ENCODE peak calls at places on chromosomes 1 and 21, in five cellular contexts. B is HepG2, C is K562, Z is HCT116, L is H1. O is an unnamed sample.

GRCh38 chr1:184634296-184634695 is 120.4 kb downstream of the EDEM3 start:
- DNase-seq in Z (no peak), C (no peak), L (no peak), B (no peak), O (peak; percentile 42)

GRCh38 chr1:25055045-25055780 is 125.1 kb upstream of the RUNX3 start:
- DNase-seq in B (no peak), Z (no peak), C (no peak), L (no peak), O (no peak)

GRCh38 chr1:231958448-231958847 is 331.9 kb downstream of the DISC1 start:
- DNase-seq in Z (no peak), B (no peak), L (no peak), C (no peak), O (no peak)

GRCh38 chr1:16386454-16387113 is 19.5 kb downstream of the SZRD1 start:
- DNase-seq in L (no peak), C (no peak), B (peak; percentile 29), Z (no peak), O (no peak)

GRCh38 chr1:172399369-172400072 is 21.0 kb upstream of the C1orf105 start:
- DNase-seq in L (no peak), B (peak; percentile 78), Z (peak; percentile 58), C (peak; percentile 22), O (peak; percentile 22)

GRCh38 chr1:230834292-230834691 is 34.0 kb downstream of the C1orf198 start:
- DNase-seq in L (peak; percentile 19), C (no peak), B (no peak), Z (no peak), O (no peak)

GRCh38 chr1:17550684-17551584 is 11.4 kb downstream of the ARHGEF10L start:
- DNase-seq in C (no peak), B (no peak), L (no peak), Z (no peak), O (peak; percentile 88)

GRCh38 chr1:182357177-182357576 is 34.4 kb downstream of the GLUL start:
- DNase-seq in B (no peak), L (no peak), C (no peak), Z (no peak), O (no peak)

GRCh38 chr1:67753776-67754525 is 69.0 kb downstream of the GADD45A start:
- DNase-seq in L (no peak), B (no peak), Z (peak; percentile 71), C (no peak), O (no peak)

GRCh38 chr1:24790490-24790889 is 45.2 kb downstream of the CLIC4 start:
- DNase-seq in L (no peak), B (no peak), C (no peak), Z (no peak), O (no peak)

GRCh38 chr1:78691995-78692747 is 42.5 kb downstream of the IFI44 start:
- DNase-seq in C (no peak), Z (no peak), L (no peak), B (no peak), O (no peak)

GRCh38 chr1:152533327-152533938 is 19.2 kb downstream of the CRCT1 start:
- DNase-seq in Z (peak; percentile 56), L (peak; percentile 62), C (peak; percentile 39), B (peak; percentile 48), O (peak; percentile 89)

GRCh38 chr1:5832916-5833895 is 159.0 kb downstream of the NPHP4 start:
- DNase-seq in B (no peak), C (no peak), Z (no peak), L (no peak), O (no peak)

GRCh38 chr1:228268891-228269285 is 61.0 kb downstream of the OBSCN start:
- DNase-seq in B (no peak), L (peak; percentile 43), Z (no peak), C (no peak), O (no peak)

GRCh38 chr1:42315500-42315899 is 19.5 kb downstream of the FOXJ3 start:
- DNase-seq in B (peak; percentile 56), Z (no peak), L (no peak), C (no peak), O (no peak)

GRCh38 chr1:16239972-16240491 is 3.0 kb upstream of the CPLANE2 start:
- DNase-seq in C (no peak), B (no peak), Z (no peak), L (no peak), O (no peak)

GRCh38 chr21:37799193-37800121 is 116.8 kb downstream of the KCNJ6 start:
- DNase-seq in Z (no peak), B (no peak), L (no peak), C (no peak), O (no peak)

GRCh38 chr1:13921190-13921589 is 221.2 kb downstream of the PRDM2 start:
- DNase-seq in C (no peak), L (no peak), B (no peak), Z (no peak), O (no peak)

GRCh38 chr1:15704526-15705183 is 20.5 kb downstream of the PLEKHM2 start:
- DNase-seq in B (no peak), Z (no peak), C (no peak), L (no peak), O (no peak)

GRCh38 chr21:21200939-21201610 is 202.9 kb downstream of the NCAM2 start:
- DNase-seq in C (no peak), L (no peak), Z (no peak), B (no peak), O (no peak)

GRCh38 chr1:177820213-177820612 is 149.6 kb downstream of the SEC16B start:
- DNase-seq in B (no peak), L (no peak), Z (no peak), C (no peak), O (no peak)

GRCh38 chr1:177824508-177824982 is 145.3 kb downstream of the SEC16B start:
- DNase-seq in L (no peak), C (no peak), B (no peak), Z (no peak), O (no peak)

GRCh38 chr1:177830531-177830930 is 139.3 kb downstream of the SEC16B start:
- DNase-seq in C (no peak), B (no peak), Z (no peak), L (no peak), O (no peak)

GRCh38 chr1:177825276-177825903 is 144.5 kb downstream of the SEC16B start:
- DNase-seq in B (no peak), C (no peak), L (no peak), Z (no peak), O (no peak)
- TF ChIP-seq JUND in B (no peak), C (no peak), L (no peak), Z (no peak), O (no peak)

GRCh38 chr1:76640723-76641122 is 226.6 kb upstream of the ST6GALNAC5 start:
- DNase-seq in Z (no peak), B (no peak), L (no peak), C (no peak), O (no peak)

GRCh38 chr1:76639181-76639580 is 228.1 kb upstream of the ST6GALNAC5 start:
- DNase-seq in C (no peak), B (no peak), L (no peak), Z (no peak), O (no peak)

GRCh38 chr1:76640092-76640491 is 227.2 kb upstream of the ST6GALNAC5 start:
- DNase-seq in C (no peak), L (no peak), B (no peak), Z (peak; percentile 29), O (no peak)

DNA sequence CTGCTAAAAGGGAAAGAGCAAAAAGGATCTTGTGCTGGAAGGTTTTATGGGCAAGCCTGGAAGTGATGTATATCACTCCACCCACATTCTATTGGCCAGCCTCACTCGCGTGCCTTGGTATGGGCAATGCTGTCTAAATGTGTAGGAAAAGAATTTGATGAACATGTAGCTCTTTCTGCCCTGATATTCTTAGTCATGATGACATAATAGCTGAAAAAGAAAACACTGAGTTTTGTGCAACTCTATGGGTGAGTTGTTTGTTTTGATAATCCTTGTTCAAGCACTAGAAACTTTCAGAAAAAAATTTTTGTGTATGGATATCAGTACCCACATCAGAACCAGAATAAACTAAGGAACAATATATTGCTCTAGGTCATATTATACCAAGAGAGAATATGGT is 231.5 kb upstream of the ST6GALNAC5 start:
- DNase-seq in L (no peak), B (no peak), C (no peak), Z (no peak), O (no peak)
- TF ChIP-seq JUND in L (no peak), B (no peak), C (no peak), Z (no peak), O (no peak)

GRCh38 chr1:147853391-147853790 is 49.2 kb upstream of the GJA8 start:
- DNase-seq in C (no peak), L (no peak), B (no peak), Z (no peak), O (no peak)

GRCh38 chr1:147849097-147849873 is 53.3 kb upstream of the GJA8 start:
- DNase-seq in L (no peak), Z (no peak), B (no peak), C (no peak), O (no peak)

GRCh38 chr1:147850737-147851136 is 51.9 kb upstream of the GJA8 start:
- DNase-seq in B (no peak), C (no peak), L (no peak), Z (no peak), O (no peak)

GRCh38 chr1:147851149-147851548 is 51.4 kb upstream of the GJA8 start:
- DNase-seq in Z (no peak), L (no peak), B (peak; percentile 80), C (peak; percentile 42), O (no peak)

DNA sequence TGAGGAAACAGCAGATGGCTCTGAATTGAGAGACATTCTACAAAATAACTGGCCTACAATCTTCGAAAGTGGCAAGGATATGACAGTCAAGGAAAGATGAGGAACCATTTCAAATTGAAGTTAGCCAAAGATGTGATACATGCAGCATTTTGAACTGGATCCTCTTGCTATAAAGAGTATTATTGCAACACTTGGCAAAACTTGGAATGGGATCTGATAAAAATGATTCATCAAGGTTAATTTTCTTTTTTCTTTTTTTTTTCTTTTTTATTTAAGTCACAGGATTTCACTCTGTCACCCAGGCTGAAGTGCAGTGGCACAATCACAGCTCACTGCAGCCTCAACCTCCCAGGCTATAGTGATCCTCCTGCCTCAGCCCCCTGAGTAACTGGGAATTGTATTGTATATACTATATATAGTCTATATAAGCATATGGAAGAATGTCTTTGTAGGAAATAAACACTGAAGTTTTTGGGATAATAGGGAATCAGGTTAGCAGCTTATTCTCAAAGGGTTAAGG is 49.8 kb upstream of the GJA8 start:
- DNase-seq in L (no peak), B (no peak), Z (no peak), C (no peak), O (no peak)
- TF ChIP-seq JUND in L (no peak), B (no peak), Z (no peak), C (no peak), O (no peak)

GRCh38 chr1:38925381-38925780 is 16.2 kb downstream of the RHBDL2 start:
- DNase-seq in Z (no peak), C (no peak), L (no peak), B (no peak), O (no peak)

GRCh38 chr1:38926091-38926490 is 15.5 kb downstream of the RHBDL2 start:
- DNase-seq in L (no peak), B (no peak), Z (no peak), C (no peak), O (no peak)

GRCh38 chr1:38929054-38929453 is 12.6 kb downstream of the RHBDL2 start:
- DNase-seq in Z (no peak), C (no peak), L (no peak), B (no peak), O (no peak)

GRCh38 chr1:38932496-38933014 is 9.1 kb downstream of the RHBDL2 start:
- DNase-seq in Z (no peak), C (no peak), L (no peak), B (no peak), O (no peak)

DNA sequence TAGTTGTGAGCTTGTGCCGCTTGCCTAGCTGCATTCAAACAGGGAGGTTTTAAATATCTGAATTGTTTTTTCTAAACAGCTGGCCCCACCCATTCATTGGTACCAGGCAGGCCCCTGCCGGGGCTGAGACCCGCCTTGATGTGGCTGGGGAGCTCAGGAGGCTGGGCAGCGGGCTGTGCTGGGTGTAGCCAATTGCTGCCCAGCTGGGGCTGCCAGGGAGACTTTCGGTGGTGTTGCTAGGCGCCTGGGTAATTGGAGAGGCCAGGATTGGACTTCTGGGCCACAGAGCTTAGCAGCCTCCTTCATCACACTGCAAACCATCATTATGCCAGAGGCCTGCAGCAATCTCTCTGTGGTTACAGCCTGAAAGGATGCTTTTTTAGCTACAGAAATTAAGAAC is 12.2 kb downstream of the RHBDL2 start:
- DNase-seq in L (peak; percentile 53), B (no peak), C (no peak), Z (no peak), O (no peak)
- TF ChIP-seq JUND in L (no peak), B (no peak), C (no peak), Z (no peak), O (no peak)

O was measured in T47D.